ENCODE peak calls at places on chromosomes 13 and 19, in eight cellular contexts. X is lower leg skin, B is psoas muscle, U is ovary, Y is nephron progenitor cell, R is upper lobe of left lung, D is AG04450, V is kidney epithelial cell. S is an unnamed sample.

GRCh38 chr19:3790209-3790734 is 4.1 kb upstream of the MATK start:
- DNase-seq in X (no peak), B (no peak), U (no peak), Y (no peak), R (no peak), D (no peak), V (no peak), S (no peak)

GRCh38 chr19:3627351-3627723 is 747 bp upstream of the CACTIN start:
- DNase-seq in X (no peak), B (no peak), U (no peak), Y (no peak), R (no peak), D (no peak), V (no peak), S (no peak)

GRCh38 chr13:91278888-91279287 is 68.6 kb upstream of the MIR17HG start:
- DNase-seq in X (no peak), B (no peak), U (no peak), Y (no peak), R (no peak), D (no peak), V (no peak), S (no peak)

GRCh38 chr13:31200636-31200970 is 828 bp downstream of the B3GLCT start:
- DNase-seq in X (peak), B (peak), U (no peak), Y (peak), R (peak), D (no peak), V (no peak), S (no peak)

GRCh38 chr13:25415196-25415595 is 43.4 kb downstream of the ATP8A2 start:
- DNase-seq in X (no peak), B (no peak), U (no peak), Y (no peak), R (no peak), D (no peak), V (no peak), S (no peak)

GRCh38 chr13:97141564-97142005 is 80.5 kb upstream of the MBNL2 start:
- DNase-seq in X (no peak), B (no peak), U (no peak), Y (peak), R (no peak), D (peak), V (peak), S (peak)

GRCh38 chr13:85137516-85137915 is 661.7 kb downstream of the SLITRK6 start:
- DNase-seq in X (no peak), B (no peak), U (no peak), Y (no peak), R (no peak), D (no peak), V (no peak), S (no peak)

GRCh38 chr19:54883228-54883627 is 9.2 kb downstream of the FCAR start:
- DNase-seq in X (no peak), B (no peak), U (no peak), Y (no peak), R (no peak), D (no peak), V (no peak), S (no peak)

GRCh38 chr19:14536926-14537692 is 7.7 kb downstream of the TECR start:
- DNase-seq in X (peak), B (peak), U (peak), Y (peak), R (peak), D (no peak), V (no peak), S (peak)

GRCh38 chr13:44842158-44842557 is 147.1 kb downstream of the NUFIP1 start:
- DNase-seq in X (no peak), B (no peak), U (no peak), Y (no peak), R (no peak), D (no peak), V (no peak), S (peak)

GRCh38 chr13:113426591-113426986 is 26.7 kb downstream of the ADPRHL1 start:
- DNase-seq in X (no peak), B (no peak), U (no peak), Y (no peak), R (no peak), D (no peak), V (no peak), S (no peak)

GRCh38 chr13:42011601-42012401 is 36.6 kb upstream of the DGKH start:
- DNase-seq in X (no peak), B (no peak), U (peak), Y (no peak), R (peak), D (no peak), V (no peak), S (peak)

GRCh38 chr13:111948811-111949210 is 118.1 kb upstream of the SOX1 start:
- DNase-seq in X (peak), B (no peak), U (no peak), Y (no peak), R (no peak), D (no peak), V (no peak), S (no peak)

GRCh38 chr19:34313188-34313587 is 51.8 kb upstream of the GPI start:
- DNase-seq in X (no peak), B (no peak), U (no peak), Y (no peak), R (no peak), D (no peak), V (no peak), S (peak)

GRCh38 chr19:7869453-7869909 is 4.7 kb downstream of the PRR36 start:
- DNase-seq in X (peak), B (peak), U (peak), Y (peak), R (peak), D (no peak), V (no peak), S (peak)
- TF ChIP-seq CTCF in X (no peak), B (no peak), U (no peak), Y (no peak), R (no peak), D (no peak), V (no peak), S (no peak)

GRCh38 chr13:59261928-59262488 is 901.7 kb downstream of the DIAPH3 start:
- DNase-seq in X (no peak), B (no peak), U (no peak), Y (no peak), R (no peak), D (no peak), V (no peak), S (peak)
- TF ChIP-seq CTCF in X (no peak), B (peak), U (no peak), Y (peak), R (no peak), D (peak), V (peak), S (no peak)

GRCh38 chr13:72198967-72199601 is 332.1 kb upstream of the DACH1 start:
- DNase-seq in X (no peak), B (no peak), U (no peak), Y (no peak), R (no peak), D (no peak), V (no peak), S (no peak)
- TF ChIP-seq CTCF in X (no peak), B (no peak), U (no peak), Y (no peak), R (no peak), D (no peak), V (no peak), S (no peak)

DNA sequence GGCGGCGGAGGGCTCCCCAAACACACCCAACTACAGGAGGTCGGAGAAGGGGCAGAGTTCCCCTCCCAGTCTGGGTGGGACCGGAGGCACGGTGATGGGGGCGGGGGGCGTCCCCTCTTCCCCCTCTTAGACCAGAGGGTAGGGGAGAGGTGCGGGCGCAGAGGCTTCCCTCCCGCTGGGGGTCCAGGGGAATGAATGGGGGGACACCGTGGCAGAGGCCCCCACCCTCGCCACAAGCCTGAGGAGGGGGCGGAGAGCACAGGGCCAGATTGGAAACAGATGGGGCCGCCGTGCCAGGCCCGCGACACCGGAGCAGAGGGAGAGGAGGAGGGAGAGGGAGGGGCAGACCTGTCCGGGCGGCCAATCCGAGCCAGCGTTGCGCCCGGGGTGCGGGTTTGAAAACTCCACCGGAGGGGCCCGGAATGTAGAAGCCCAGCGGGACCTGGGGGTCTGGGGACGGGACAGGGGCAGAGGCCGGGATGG is 47.0 kb downstream of the PTPRS start:
- DNase-seq in X (peak), B (peak), U (peak), Y (peak), R (peak), D (no peak), V (no peak), S (no peak)
- TF ChIP-seq CTCF in X (no peak), B (no peak), U (no peak), Y (no peak), R (no peak), D (no peak), V (no peak), S (no peak)

GRCh38 chr19:5183616-5184015 is 157.0 kb downstream of the PTPRS start:
- DNase-seq in X (no peak), B (no peak), U (no peak), Y (no peak), R (no peak), D (no peak), V (no peak), S (peak)

GRCh38 chr19:5184930-5185329 is 155.7 kb downstream of the PTPRS start:
- DNase-seq in X (no peak), B (no peak), U (no peak), Y (no peak), R (no peak), D (no peak), V (no peak), S (no peak)

GRCh38 chr19:5188548-5189317 is 151.9 kb downstream of the PTPRS start:
- DNase-seq in X (no peak), B (no peak), U (no peak), Y (no peak), R (no peak), D (no peak), V (no peak), S (no peak)

GRCh38 chr19:5189318-5189607 is 151.3 kb downstream of the PTPRS start:
- DNase-seq in X (no peak), B (no peak), U (no peak), Y (no peak), R (no peak), D (no peak), V (no peak), S (no peak)

GRCh38 chr19:5186293-5187050 is 154.1 kb downstream of the PTPRS start:
- DNase-seq in X (no peak), B (no peak), U (no peak), Y (no peak), R (no peak), D (no peak), V (no peak), S (peak)
- TF ChIP-seq CTCF in X (no peak), B (no peak), U (no peak), Y (no peak), R (no peak), D (no peak), V (no peak), S (no peak)

GRCh38 chr19:13101590-13102415 is 855 bp downstream of the LYL1 start:
- DNase-seq in X (peak), B (no peak), U (no peak), Y (no peak), R (no peak), D (no peak), V (no peak), S (no peak)

GRCh38 chr19:13100031-13100588 is 2.5 kb downstream of the LYL1 start:
- DNase-seq in X (no peak), B (no peak), U (no peak), Y (no peak), R (no peak), D (no peak), V (no peak), S (no peak)

GRCh38 chr19:13102416-13102665 is 317 bp downstream of the LYL1 start:
- DNase-seq in X (no peak), B (no peak), U (no peak), Y (no peak), R (no peak), D (no peak), V (no peak), S (no peak)

GRCh38 chr19:13099073-13099999 is 3.3 kb downstream of the LYL1 start:
- DNase-seq in X (no peak), B (peak), U (peak), Y (peak), R (peak), D (no peak), V (no peak), S (no peak)

DNA sequence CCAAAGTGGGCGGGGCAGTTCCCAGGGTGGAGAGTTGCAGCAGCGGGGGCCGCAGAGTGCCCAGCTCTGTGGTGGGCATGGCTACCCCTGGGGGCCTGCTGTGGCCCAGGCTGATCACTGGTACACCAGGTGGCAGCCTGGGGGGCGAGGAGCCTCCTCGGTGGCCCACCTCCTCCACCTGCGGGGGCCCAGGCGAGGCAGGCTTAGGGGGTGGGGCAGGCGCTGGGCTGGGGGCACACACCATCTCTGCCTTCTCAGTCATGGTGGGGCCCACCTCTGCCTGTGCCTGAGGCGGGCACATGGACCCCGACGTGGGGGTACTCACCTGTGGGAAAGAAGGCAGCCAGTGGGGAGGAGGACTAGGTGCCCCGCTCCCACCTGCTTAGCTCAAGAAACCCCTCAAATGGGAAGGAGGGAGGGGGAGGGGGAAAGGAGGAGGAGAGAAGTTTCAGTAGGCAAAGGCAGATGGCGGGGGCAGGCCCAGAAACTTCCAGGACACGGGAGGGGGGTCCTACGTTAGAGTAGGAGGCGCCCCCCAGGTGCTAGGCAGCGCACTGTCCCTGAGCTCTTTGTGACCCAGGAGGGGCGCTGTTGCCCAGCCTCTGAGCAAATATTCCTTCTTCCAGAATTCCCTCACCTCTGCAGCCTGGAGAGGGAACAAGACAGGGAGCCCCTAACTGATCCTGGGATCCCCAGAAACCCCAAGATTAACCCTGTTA is 1.6 kb downstream of the LYL1 start:
- DNase-seq in X (peak), B (no peak), U (no peak), Y (no peak), R (no peak), D (no peak), V (no peak), S (peak)
- TF ChIP-seq CTCF in X (no peak), B (peak), U (no peak), Y (peak), R (peak), D (peak), V (peak), S (peak)

GRCh38 chr19:10256551-10256950 is 4.5 kb downstream of the MRPL4 start:
- DNase-seq in X (no peak), B (no peak), U (no peak), Y (no peak), R (peak), D (no peak), V (no peak), S (no peak)

GRCh38 chr19:10258080-10258710 is 6.2 kb downstream of the MRPL4 start:
- DNase-seq in X (no peak), B (no peak), U (no peak), Y (no peak), R (peak), D (no peak), V (no peak), S (no peak)

GRCh38 chr19:10260141-10260584 is 8.1 kb downstream of the MRPL4 start:
- DNase-seq in X (no peak), B (no peak), U (no peak), Y (no peak), R (no peak), D (no peak), V (no peak), S (peak)

GRCh38 chr19:10256970-10257615 is 5.1 kb downstream of the MRPL4 start:
- DNase-seq in X (no peak), B (no peak), U (no peak), Y (no peak), R (no peak), D (no peak), V (no peak), S (no peak)

DNA sequence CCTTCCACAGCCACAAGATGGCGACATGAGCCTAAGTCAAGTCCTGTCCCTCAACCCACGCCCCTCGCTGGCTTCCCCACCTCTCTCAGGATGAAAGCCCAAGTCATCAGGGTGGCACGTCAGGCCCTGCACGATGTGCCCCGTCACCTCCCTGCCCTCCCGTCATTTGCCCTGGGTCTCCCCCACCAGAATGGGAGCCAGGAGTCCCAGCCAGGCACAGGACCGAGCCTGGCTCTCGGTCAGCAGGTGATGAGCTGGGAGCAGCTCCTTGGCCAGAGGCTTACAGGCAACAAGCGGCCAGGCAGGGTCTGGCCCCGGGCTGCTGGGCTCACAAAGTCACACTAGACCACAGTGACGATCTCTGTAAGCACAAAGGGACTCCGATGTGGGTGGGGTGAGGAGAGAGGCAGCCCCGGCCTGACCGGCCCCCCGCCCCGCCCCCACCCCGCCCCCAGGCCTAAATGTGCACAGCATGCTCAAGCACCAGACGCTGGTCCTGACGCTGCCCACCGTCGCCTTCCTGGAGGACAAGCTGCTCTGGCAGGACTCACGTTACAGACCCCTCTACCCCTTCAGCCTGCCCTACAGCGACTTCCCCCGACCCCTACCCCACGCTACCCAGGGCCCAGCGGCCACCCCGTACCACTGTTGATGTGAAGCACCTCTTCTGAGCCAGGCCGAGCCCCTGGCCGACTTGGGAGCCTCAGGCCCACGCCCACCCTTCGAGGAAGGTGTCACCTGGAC is 7.3 kb downstream of the MRPL4 start:
- DNase-seq in X (peak), B (peak), U (peak), Y (peak), R (peak), D (peak), V (no peak), S (peak)
- TF ChIP-seq CTCF in X (no peak), B (peak), U (peak), Y (peak), R (peak), D (peak), V (peak), S (peak)

GRCh38 chr19:38374332-38375097 is at the start of gene PSMD8:
- DNase-seq in X (peak), B (peak), U (peak), Y (peak), R (peak), D (peak), V (peak), S (peak)
- TF ChIP-seq CTCF in X (no peak), B (no peak), U (no peak), Y (no peak), R (no peak), D (no peak), V (peak), S (no peak)